ENCODE peak calls at places on chromosomes 11 and 22, in six cellular contexts. T is cardiac muscle cell, V is upper lobe of right lung, U is PC-9, S is NB4, E is IMR-90. C is an unnamed sample.

GRCh38 chr11:63488789-63489188 is 2.2 kb downstream of the PLAAT5 start:
- DNase-seq in S (peak), V (no peak), E (no peak), U (no peak), T (no peak), C (no peak)

GRCh38 chr11:14059491-14059890 is 97.0 kb downstream of the SPON1 start:
- DNase-seq in E (no peak), V (no peak), U (no peak), T (no peak), S (no peak), C (no peak)

GRCh38 chr22:50733521-50734342 is 4.3 kb upstream of the ACR start:
- DNase-seq in E (peak), S (no peak), U (no peak), T (no peak), V (peak), C (peak)

GRCh38 chr11:25734592-25735211 is 597.2 kb upstream of the ANO3 start:
- DNase-seq in V (no peak), S (peak), U (no peak), T (peak), E (peak), C (no peak)

GRCh38 chr11:19777342-19778102 is 64.9 kb downstream of the NAV2 start:
- DNase-seq in S (no peak), U (peak), T (peak), V (no peak), E (peak), C (no peak)

GRCh38 chr11:82942376-82942775 is 40.8 kb downstream of the DDIAS start:
- DNase-seq in S (no peak), T (no peak), E (no peak), V (no peak), U (no peak), C (peak)

GRCh38 chr22:45547016-45547345 is 44.3 kb downstream of the FBLN1 start:
- DNase-seq in T (no peak), V (no peak), U (no peak), E (no peak), S (no peak), C (peak)

GRCh38 chr11:118002010-118002540 is 15.9 kb downstream of the IL10RA start:
- DNase-seq in U (no peak), T (no peak), V (no peak), S (no peak), E (no peak), C (no peak)

GRCh38 chr11:59062602-59063529 is 23.2 kb upstream of the GLYATL1B start:
- DNase-seq in U (no peak), E (no peak), S (no peak), T (no peak), V (no peak), C (no peak)

GRCh38 chr11:43573233-43573632 is 107.3 kb upstream of the HSD17B12 start:
- DNase-seq in S (peak), V (no peak), T (peak), E (no peak), U (no peak), C (no peak)

GRCh38 chr22:48786679-48786996 is 1041.0 kb downstream of the BRD1 start:
- DNase-seq in T (no peak), S (no peak), U (no peak), V (no peak), E (no peak), C (no peak)

GRCh38 chr22:45538284-45538683 is 35.6 kb downstream of the FBLN1 start:
- DNase-seq in V (no peak), S (no peak), E (no peak), T (no peak), U (no peak), C (no peak)

GRCh38 chr11:112499153-112499907 is 238.7 kb upstream of the PLET1 start:
- DNase-seq in E (no peak), T (no peak), V (no peak), U (no peak), S (no peak), C (no peak)

GRCh38 chr11:100918551-100919500 is 210.8 kb downstream of the PGR start:
- DNase-seq in E (peak), T (no peak), V (no peak), S (no peak), U (peak), C (no peak)

DNA sequence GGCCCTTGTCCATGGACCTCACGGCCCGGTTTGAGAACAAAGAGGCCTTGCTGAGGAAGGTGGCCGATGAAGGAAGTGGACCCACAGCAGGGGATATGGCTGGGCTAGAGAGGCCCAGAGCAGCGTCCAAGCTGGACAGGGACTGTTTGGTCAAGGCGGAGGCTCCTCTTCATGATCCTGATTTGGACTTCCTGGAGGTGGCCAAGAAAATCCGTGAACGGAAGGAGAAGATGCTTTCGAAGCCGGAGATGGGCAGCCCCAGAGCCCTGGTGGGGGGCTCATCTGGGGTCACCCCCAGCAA is 76.3 kb downstream of the KIAA1671 start:
- DNase-seq in U (no peak), T (no peak), E (no peak), V (no peak), S (no peak), C (no peak)
- TF ChIP-seq CTCF in U (no peak), T (no peak), E (no peak), V (no peak), S (no peak), C (peak)

GRCh38 chr11:60955566-60955965 is 3.6 kb upstream of the SLC15A3 start:
- DNase-seq in E (no peak), U (no peak), T (no peak), V (no peak), S (no peak), C (no peak)
- TF ChIP-seq CTCF in E (no peak), U (no peak), T (no peak), V (no peak), S (no peak), C (no peak)

GRCh38 chr22:39317084-39317755 is 2.2 kb downstream of the RPL3 start:
- DNase-seq in V (no peak), E (no peak), T (no peak), S (peak), U (peak), C (no peak)

GRCh38 chr22:39318507-39319283 is 728 bp downstream of the RPL3 start:
- DNase-seq in T (peak), S (no peak), V (no peak), E (no peak), U (no peak), C (no peak)

GRCh38 chr22:39315389-39315788 is 4.0 kb downstream of the RPL3 start:
- DNase-seq in V (no peak), E (no peak), T (no peak), S (no peak), U (no peak), C (no peak)

GRCh38 chr22:39317756-39318506 is 1.5 kb downstream of the RPL3 start:
- DNase-seq in T (no peak), V (no peak), U (no peak), E (peak), S (no peak), C (no peak)

DNA sequence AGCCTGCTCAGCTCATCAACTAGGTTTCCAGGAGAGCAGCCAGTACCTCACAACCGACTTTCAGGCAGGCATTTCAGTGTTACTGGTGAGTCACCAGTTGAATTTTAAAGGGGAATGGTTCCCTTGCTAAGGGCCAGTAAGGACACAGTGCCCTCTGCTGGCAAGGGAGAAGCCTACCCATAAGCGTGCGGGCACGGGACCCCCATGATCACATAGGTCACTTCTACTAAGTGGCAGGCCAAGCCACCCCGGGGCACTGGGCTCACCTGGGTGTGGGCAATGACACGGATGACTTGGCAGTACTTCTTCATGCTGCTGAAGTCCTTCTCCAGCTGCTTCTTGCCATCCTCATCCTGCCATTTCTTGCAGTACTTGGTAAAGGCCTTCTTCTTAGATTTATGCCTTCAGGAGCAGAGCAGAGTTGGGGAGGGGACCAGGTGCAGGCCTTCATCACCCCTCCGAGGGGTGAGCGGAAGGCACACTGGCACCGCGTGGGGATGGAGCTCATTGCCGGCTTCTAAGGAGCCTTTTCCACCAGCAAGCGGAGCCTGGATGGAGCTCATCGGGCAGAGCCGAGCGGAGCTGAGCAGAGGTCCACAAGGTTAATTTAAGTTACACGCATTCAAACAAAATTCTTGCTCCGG is 2.9 kb downstream of the RPL3 start:
- DNase-seq in U (peak), E (peak), T (peak), S (peak), V (peak), C (no peak)
- TF ChIP-seq CTCF in U (peak), E (peak), T (peak), S (peak), V (peak), C (peak)

DNA sequence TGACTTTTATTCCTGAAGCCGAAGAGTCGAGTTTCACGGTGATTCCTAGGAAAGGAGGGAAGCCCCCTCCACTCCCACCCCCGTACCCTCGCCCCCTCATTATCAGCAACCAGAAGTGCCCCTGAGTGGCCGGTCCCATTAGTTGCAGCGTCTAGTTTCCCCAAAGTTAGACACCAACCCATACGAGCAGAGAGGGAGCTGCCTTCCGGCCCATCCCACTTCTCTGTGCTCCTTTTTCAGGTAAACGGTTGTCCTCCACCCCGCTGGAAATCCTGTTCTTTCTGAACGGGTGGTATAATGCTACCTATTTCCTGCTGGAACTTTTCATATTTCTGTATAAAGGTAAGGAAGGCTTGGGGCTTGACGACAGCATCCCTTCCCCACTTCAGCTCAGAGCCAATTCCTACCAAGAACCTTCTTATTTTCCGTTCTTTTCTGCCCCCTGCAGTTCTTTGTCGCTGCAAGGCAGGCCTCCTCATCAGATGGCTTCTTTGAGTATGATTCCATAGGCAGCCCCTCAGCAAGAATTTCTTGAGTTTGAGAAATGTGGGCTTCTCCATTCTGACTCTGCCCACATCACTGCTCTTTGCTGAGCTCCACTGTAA is 706 bp downstream of the TMEM216 start:
- DNase-seq in E (peak), S (peak), V (no peak), T (peak), U (peak), C (no peak)
- TF ChIP-seq CTCF in E (peak), S (peak), V (no peak), T (peak), U (no peak), C (peak)

DNA sequence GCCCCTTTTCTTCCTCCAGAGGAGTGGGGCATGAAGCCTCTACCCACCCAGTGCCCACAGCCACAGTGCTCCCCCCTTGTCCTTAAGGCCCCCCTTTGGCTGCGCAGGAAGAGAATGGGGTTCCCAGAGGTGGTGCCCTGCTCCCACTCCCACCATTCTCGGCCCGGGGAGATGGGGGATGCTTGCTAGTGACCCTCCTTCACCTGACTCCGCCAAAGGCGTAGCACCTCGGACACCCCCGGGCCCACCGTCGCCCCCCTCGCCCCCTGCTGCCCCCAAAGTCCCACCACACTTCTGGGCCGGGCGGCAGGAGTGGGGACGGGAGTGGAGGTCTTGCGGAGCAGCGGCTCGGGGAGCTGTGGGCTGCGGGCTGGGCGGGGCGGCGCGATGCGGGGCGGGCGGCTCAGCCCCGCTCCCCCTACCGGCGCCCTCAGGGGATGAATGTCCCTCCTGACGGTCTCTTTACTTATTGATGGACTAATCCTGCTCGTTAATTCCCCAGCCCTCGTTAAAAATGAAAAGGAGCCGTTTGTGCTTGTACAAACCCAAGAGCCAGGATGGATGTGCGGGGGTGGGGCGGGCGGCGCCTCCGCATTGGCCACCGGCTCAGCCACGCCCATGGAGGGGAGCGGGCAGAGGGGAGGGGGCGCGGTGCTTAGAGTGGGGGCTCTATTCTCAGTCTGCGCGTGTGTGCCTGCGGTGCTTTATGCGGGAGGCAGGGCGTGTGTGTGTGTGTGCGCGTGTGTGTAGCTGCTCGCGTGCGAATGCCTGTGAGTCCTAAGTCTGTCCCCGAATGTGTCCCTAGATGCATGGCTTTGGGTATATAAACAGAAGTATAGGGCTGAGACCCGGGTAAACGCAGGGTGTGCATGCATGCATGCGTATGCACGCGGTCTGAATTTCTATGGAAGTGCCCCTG is 25.6 kb downstream of the SYT7 start:
- DNase-seq in U (no peak), V (no peak), E (no peak), S (peak), T (peak), C (no peak)
- TF ChIP-seq CTCF in U (no peak), V (peak), E (peak), S (no peak), T (peak), C (peak)

GRCh38 chr11:73633999-73634398 is 12.4 kb upstream of the PLEKHB1 start:
- DNase-seq in T (no peak), E (no peak), S (no peak), V (no peak), U (no peak), C (no peak)
- TF ChIP-seq CTCF in T (no peak), E (no peak), S (no peak), V (no peak), U (no peak), C (no peak)

GRCh38 chr11:86940122-86940777 is 14.9 kb downstream of the FZD4 start:
- DNase-seq in T (peak), U (no peak), S (no peak), V (no peak), E (peak), C (no peak)
- TF ChIP-seq CTCF in T (peak), U (no peak), S (no peak), V (peak), E (peak), C (peak)

GRCh38 chr11:72548481-72548880 is 114.2 kb upstream of the CLPB start:
- DNase-seq in U (no peak), S (no peak), E (no peak), T (no peak), V (no peak), C (no peak)

GRCh38 chr11:72556433-72556832 is 117.8 kb downstream of the PDE2A start:
- DNase-seq in S (no peak), V (no peak), U (no peak), T (no peak), E (no peak), C (no peak)

GRCh38 chr11:72552399-72552910 is 118.1 kb upstream of the CLPB start:
- DNase-seq in T (no peak), E (no peak), U (no peak), S (no peak), V (no peak), C (no peak)

GRCh38 chr11:72551571-72551970 is 117.2 kb upstream of the CLPB start:
- DNase-seq in E (no peak), U (no peak), V (no peak), T (no peak), S (no peak), C (no peak)

GRCh38 chr11:72553748-72554147 is 119.4 kb upstream of the CLPB start:
- DNase-seq in U (no peak), V (peak), E (no peak), S (peak), T (no peak), C (no peak)
- TF ChIP-seq CTCF in U (no peak), V (peak), E (no peak), S (peak), T (peak), C (no peak)

DNA sequence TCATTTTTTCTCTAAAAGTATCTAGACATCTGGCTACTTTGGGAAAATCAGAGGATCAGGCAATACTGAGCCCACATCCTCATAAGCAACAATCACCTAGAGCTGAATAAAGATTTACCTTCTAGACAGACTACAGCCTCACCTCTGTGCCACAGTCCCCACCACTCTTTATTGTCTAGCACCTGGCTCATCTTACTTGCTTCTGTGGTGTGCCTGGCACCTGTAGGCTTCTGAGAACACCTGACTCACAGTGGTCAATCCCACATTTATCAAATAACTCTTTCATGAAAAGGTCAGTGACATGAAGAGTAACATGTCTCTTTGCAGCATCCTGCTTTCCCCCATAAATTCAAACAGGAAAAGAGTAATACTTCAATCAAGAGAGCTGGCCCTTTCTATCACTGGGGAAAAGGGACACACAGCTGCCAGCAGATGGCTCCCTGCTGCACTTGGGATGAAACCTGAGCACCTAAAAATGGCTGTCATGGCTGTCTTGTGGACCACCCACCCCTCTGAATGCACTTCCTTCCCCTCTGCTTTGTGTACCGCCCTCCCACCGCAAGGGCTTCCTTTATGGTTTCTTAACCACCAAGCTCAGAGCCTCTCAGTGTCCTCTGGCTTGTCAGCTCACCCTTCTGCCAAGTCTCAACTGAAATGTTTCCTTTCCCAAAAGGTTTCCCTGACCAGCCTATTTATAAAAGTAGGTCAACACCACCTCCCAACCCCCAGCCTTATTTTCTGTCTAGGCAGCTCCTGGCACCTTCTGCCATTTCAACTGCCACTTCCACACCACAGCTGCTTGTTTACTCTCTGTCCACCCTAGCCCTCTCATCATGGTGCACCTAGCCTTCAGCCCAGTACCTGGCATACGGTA is 9.3 kb downstream of the TFIP11 start:
- DNase-seq in T (peak), V (no peak), S (peak), U (no peak), E (peak), C (no peak)
- TF ChIP-seq CTCF in T (peak), V (peak), S (peak), U (peak), E (peak), C (peak)

GRCh38 chr11:102614485-102614884 is 10.6 kb downstream of the MMP20 start:
- DNase-seq in E (no peak), T (no peak), U (no peak), S (peak), V (no peak), C (no peak)
- TF ChIP-seq CTCF in E (peak), T (no peak), U (peak), S (no peak), V (no peak), C (peak)